ENCODE peak calls at places on chromosomes 3 and 15, in four cellular contexts. One of them, this sample, is unnamed. For H3K4me1 and H3K9me3, the result is how much of the 10 kb centered on the place peaks cover.

GRCh38 chr3:123534264-123534663 is 50.6 kb downstream of the HACD2 start:
- DNase-seq in A549: no peak
- DNase-seq in mesenchymal stem cell: no peak
- DNase-seq in thyroid gland: no peak
- DNase-seq in this sample: no peak

GRCh38 chr3:43869491-43869890 is 178.8 kb downstream of the ABHD5 start:
- DNase-seq in A549: no peak
- DNase-seq in mesenchymal stem cell: no peak
- DNase-seq in thyroid gland: no peak
- DNase-seq in this sample: no peak

GRCh38 chr15:32671339-32672325 is 30.1 kb downstream of the SCG5 start:
- DNase-seq in A549: no peak
- DNase-seq in mesenchymal stem cell: no peak
- DNase-seq in thyroid gland: no peak
- DNase-seq in this sample: no peak

GRCh38 chr3:190323241-190323617 is 983 bp upstream of the CLDN1 start:
- DNase-seq in A549: no peak
- DNase-seq in mesenchymal stem cell: no peak
- DNase-seq in thyroid gland: no peak
- DNase-seq in this sample: no peak

GRCh38 chr3:112366428-112366931 is 33.5 kb downstream of the CD200 start:
- DNase-seq in A549: no peak
- DNase-seq in mesenchymal stem cell: no peak
- DNase-seq in thyroid gland: no peak
- DNase-seq in this sample: no peak

GRCh38 chr3:134312873-134313838 is 61.1 kb downstream of the AMOTL2 start:
- DNase-seq in A549: peak
- DNase-seq in mesenchymal stem cell: peak
- DNase-seq in thyroid gland: peak
- DNase-seq in this sample: peak

GRCh38 chr3:111729087-111729846 is 129.8 kb upstream of the PHLDB2 start:
- DNase-seq in A549: no peak
- DNase-seq in mesenchymal stem cell: no peak
- DNase-seq in thyroid gland: peak
- DNase-seq in this sample: no peak

GRCh38 chr15:72184165-72184811 is 13.3 kb downstream of the GRAMD2A start:
- DNase-seq in A549: peak
- DNase-seq in mesenchymal stem cell: peak
- DNase-seq in thyroid gland: peak
- DNase-seq in this sample: no peak

GRCh38 chr3:37952564-37952963 is 38.0 kb upstream of the VILL start:
- DNase-seq in A549: no peak
- DNase-seq in mesenchymal stem cell: peak
- DNase-seq in thyroid gland: no peak
- DNase-seq in this sample: no peak

GRCh38 chr3:100753846-100754245 is 44.6 kb downstream of the TFG start:
- DNase-seq in A549: no peak
- DNase-seq in mesenchymal stem cell: no peak
- DNase-seq in thyroid gland: no peak
- DNase-seq in this sample: no peak

GRCh38 chr15:63990449-63990848 is 55.8 kb downstream of the DAPK2 start:
- DNase-seq in A549: no peak
- DNase-seq in mesenchymal stem cell: no peak
- DNase-seq in thyroid gland: no peak
- DNase-seq in this sample: no peak
- H3K4me1 ChIP-seq in A549: under half
- H3K4me1 ChIP-seq in mesenchymal stem cell: under half
- H3K4me1 ChIP-seq in thyroid gland: under half
- H3K4me1 ChIP-seq in this sample: under half

GRCh38 chr15:99386429-99386828 is 135.1 kb downstream of the LRRC28 start:
- DNase-seq in A549: no peak
- DNase-seq in mesenchymal stem cell: no peak
- DNase-seq in thyroid gland: no peak
- DNase-seq in this sample: no peak
- H3K9me3 ChIP-seq in A549: under half
- H3K9me3 ChIP-seq in mesenchymal stem cell: under half
- H3K9me3 ChIP-seq in thyroid gland: under half
- H3K9me3 ChIP-seq in this sample: under half

GRCh38 chr3:77342688-77343087 is 302.8 kb downstream of the ROBO2 start:
- DNase-seq in A549: no peak
- DNase-seq in mesenchymal stem cell: no peak
- DNase-seq in thyroid gland: no peak
- DNase-seq in this sample: no peak

GRCh38 chr3:77345009-77345408 is 305.1 kb downstream of the ROBO2 start:
- DNase-seq in A549: no peak
- DNase-seq in mesenchymal stem cell: no peak
- DNase-seq in thyroid gland: no peak
- DNase-seq in this sample: no peak

GRCh38 chr3:77348244-77348855 is 308.5 kb downstream of the ROBO2 start:
- DNase-seq in A549: peak
- DNase-seq in mesenchymal stem cell: peak
- DNase-seq in thyroid gland: no peak
- DNase-seq in this sample: no peak
- H3K4me3 ChIP-seq in A549: no peak
- H3K4me3 ChIP-seq in mesenchymal stem cell: no peak
- H3K4me3 ChIP-seq in thyroid gland: no peak
- H3K4me3 ChIP-seq in this sample: no peak

GRCh38 chr15:62050118-62050517 is 10.1 kb downstream of the VPS13C start:
- DNase-seq in A549: no peak
- DNase-seq in mesenchymal stem cell: no peak
- DNase-seq in thyroid gland: no peak
- DNase-seq in this sample: no peak
- H3K4me1 ChIP-seq in A549: under half
- H3K4me1 ChIP-seq in mesenchymal stem cell: under half
- H3K4me1 ChIP-seq in thyroid gland: under half
- H3K4me1 ChIP-seq in this sample: under half

GRCh38 chr3:145055375-145056076 is 1083.9 kb downstream of the DIPK2A start:
- DNase-seq in A549: no peak
- DNase-seq in mesenchymal stem cell: no peak
- DNase-seq in thyroid gland: no peak
- DNase-seq in this sample: no peak
- H3K9me3 ChIP-seq in A549: under half
- H3K9me3 ChIP-seq in mesenchymal stem cell: under half
- H3K9me3 ChIP-seq in thyroid gland: under half
- H3K9me3 ChIP-seq in this sample: under half